ENCODE peak calls at places on chromosomes 4 and X, in eight cellular contexts. K, W, S, D, L, U, P and R are unnamed samples.

GRCh38 chr4:52192697-52193096 is 141.6 kb downstream of the SPATA18 start:
- DNase-seq in D (no peak), W (no peak), P (no peak), S (no peak), K (no peak), L (no peak), U (no peak), R (no peak)

GRCh38 chrX:107450823-107451509 is 1.5 kb downstream of the FRMPD3 start:
- DNase-seq in L (no peak), U (no peak), P (no peak), W (no peak), D (peak), S (peak), K (no peak), R (peak)

GRCh38 chr4:188439641-188440311 is 300.5 kb downstream of the TRIML1 start:
- DNase-seq in P (no peak), L (peak), D (no peak), U (no peak), K (no peak), W (no peak), S (no peak), R (no peak)

GRCh38 chrX:108312938-108313337 is 125.3 kb downstream of the COL4A6 start:
- DNase-seq in K (no peak), P (no peak), D (no peak), U (peak), W (no peak), L (peak), S (no peak), R (no peak)

GRCh38 chrX:100935767-100936166 is 7.0 kb upstream of the XKRX start:
- DNase-seq in S (no peak), P (no peak), U (no peak), K (no peak), D (no peak), L (no peak), W (no peak), R (no peak)

GRCh38 chr4:70893790-70894189 is 8.4 kb upstream of the MOB1B start:
- DNase-seq in L (no peak), K (no peak), P (no peak), S (no peak), W (no peak), U (no peak), D (no peak), R (no peak)

GRCh38 chrX:54482839-54483593 is 13.0 kb downstream of the FGD1 start:
- DNase-seq in K (no peak), U (no peak), P (no peak), L (no peak), D (no peak), S (no peak), W (no peak), R (no peak)

GRCh38 chr4:103892616-103893015 is 172.8 kb upstream of the TACR3 start:
- DNase-seq in K (no peak), S (no peak), L (no peak), P (no peak), W (no peak), D (no peak), U (no peak), R (no peak)

GRCh38 chrX:40383969-40384368 is 196.8 kb upstream of the ATP6AP2 start:
- DNase-seq in W (no peak), D (no peak), K (no peak), L (no peak), S (no peak), U (no peak), P (no peak), R (no peak)

GRCh38 chrX:112852850-112853249 is 12.2 kb upstream of the AMOT start:
- DNase-seq in L (no peak), D (no peak), W (no peak), P (no peak), U (no peak), S (no peak), K (no peak), R (no peak)